ENCODE peak calls at places on chromosomes 5 and 9, in seven cellular contexts. I is breast epithelium, E is GM23248, O is neuronal stem cell, L is mesendoderm, C is ovary, Z is IMR-90. P is an unnamed sample. For H3K4me1, the result is how much of the 10 kb centered on the place peaks cover.

GRCh38 chr5:142364251-142365145 is 39.7 kb upstream of the SPRY4 start:
- DNase-seq in I (peak), E (no peak), O (no peak), L (peak), C (no peak), Z (no peak), P (no peak)

GRCh38 chr5:1510631-1511030 is 13.1 kb downstream of the LPCAT1 start:
- DNase-seq in I (no peak), E (no peak), O (no peak), L (no peak), C (peak), Z (no peak), P (peak)

GRCh38 chr5:109160468-109160867 is 249.3 kb downstream of the PJA2 start:
- DNase-seq in I (no peak), E (no peak), O (no peak), L (no peak), C (no peak), Z (no peak), P (no peak)

GRCh38 chr5:32275421-32275765 is 37.3 kb downstream of the MTMR12 start:
- DNase-seq in I (no peak), E (no peak), O (no peak), L (peak), C (no peak), Z (no peak), P (no peak)

GRCh38 chr5:106894964-106895363 is 775.8 kb downstream of the EFNA5 start:
- DNase-seq in I (no peak), E (no peak), O (no peak), L (peak), C (no peak), Z (peak), P (no peak)

GRCh38 chr9:72996106-72996505 is 43.3 kb upstream of the ALDH1A1 start:
- DNase-seq in I (no peak), E (peak), O (no peak), L (no peak), C (no peak), Z (no peak), P (no peak)

GRCh38 chr5:65986796-65987195 is 60.4 kb downstream of the ERBIN start:
- DNase-seq in I (no peak), E (no peak), O (no peak), L (no peak), C (no peak), Z (no peak), P (no peak)

GRCh38 chr5:109247943-109248342 is 161.8 kb downstream of the PJA2 start:
- DNase-seq in I (no peak), E (no peak), O (no peak), L (no peak), C (no peak), Z (no peak), P (no peak)

GRCh38 chr9:113604393-113604792 is 140.9 kb downstream of the RGS3 start:
- DNase-seq in I (no peak), E (no peak), O (no peak), L (no peak), C (no peak), Z (no peak), P (no peak)

GRCh38 chr5:179795863-179796833 is 2.4 kb downstream of the LTC4S start:
- DNase-seq in I (peak), E (peak), O (no peak), L (peak), C (peak), Z (peak), P (peak)

GRCh38 chr5:158640581-158640980 is 459.1 kb downstream of the EBF1 start:
- DNase-seq in I (no peak), E (peak), O (no peak), L (no peak), C (no peak), Z (peak), P (no peak)

GRCh38 chr5:138305797-138306196 is 25.8 kb downstream of the CDC25C start:
- DNase-seq in I (peak), E (no peak), O (no peak), L (no peak), C (no peak), Z (no peak), P (no peak)

GRCh38 chr9:120710110-120710981 is 3.9 kb downstream of the MEGF9 start:
- DNase-seq in I (no peak), E (peak), O (no peak), L (no peak), C (no peak), Z (peak), P (no peak)

GRCh38 chr5:16784843-16785791 is 151.0 kb downstream of the MYO10 start:
- DNase-seq in I (no peak), E (peak), O (no peak), L (no peak), C (no peak), Z (peak), P (no peak)

GRCh38 chr5:174533127-174533453 is 191.3 kb upstream of the MSX2 start:
- DNase-seq in I (no peak), E (no peak), O (no peak), L (no peak), C (no peak), Z (peak), P (no peak)

GRCh38 chr9:89153618-89154017 is 25.0 kb downstream of the SHC3 start:
- DNase-seq in I (no peak), E (peak), O (no peak), L (no peak), C (no peak), Z (peak), P (no peak)

GRCh38 chr9:131666029-131666428 is 73.8 kb downstream of the RAPGEF1 start:
- DNase-seq in I (no peak), E (peak), O (no peak), L (no peak), C (no peak), Z (peak), P (no peak)
- H3K4me1 ChIP-seq in I (under half), E (under half), O (under half), L (under half), C (under half), Z (under half), P (half or more)

DNA sequence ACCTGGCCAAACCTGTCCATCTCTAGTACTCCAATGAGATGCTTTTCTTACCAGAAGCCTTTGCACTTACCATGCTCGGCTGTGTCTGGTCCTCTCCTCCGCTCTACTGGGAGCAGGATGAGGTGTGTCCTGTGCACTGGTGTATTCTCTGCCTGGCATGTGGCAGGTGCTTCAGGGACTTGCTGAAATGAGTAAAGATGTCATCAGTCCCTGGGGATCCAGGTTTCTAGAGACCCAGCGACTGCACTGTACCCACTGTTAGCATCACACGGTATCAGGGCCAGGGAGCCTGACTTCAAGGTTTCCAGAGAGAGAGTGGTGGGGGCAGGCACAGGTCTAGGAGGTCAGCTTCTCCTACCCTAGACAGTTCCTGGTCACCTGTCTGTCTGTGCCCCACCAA is 10.5 kb downstream of the PTTG1 start:
- DNase-seq in I (no peak), E (no peak), O (no peak), L (no peak), C (no peak), Z (no peak), P (no peak)
- H3K27ac ChIP-seq in I (no peak), E (no peak), O (no peak), L (no peak), C (no peak), Z (no peak), P (no peak)

GRCh38 chr9:22036866-22037626 is 27.9 kb upstream of the CDKN2B start:
- DNase-seq in I (no peak), E (peak), O (no peak), L (no peak), C (no peak), Z (peak), P (no peak)
- H3K4me1 ChIP-seq in I (under half), E (under half), O (under half), L (under half), C (under half), Z (under half), P (under half)

GRCh38 chr5:134846641-134846960 is 833 bp downstream of the C5orf24 start:
- DNase-seq in I (no peak), E (peak), O (no peak), L (peak), C (no peak), Z (no peak), P (no peak)
- H3K27ac ChIP-seq in I (peak), E (peak), O (peak), L (peak), C (peak), Z (peak), P (peak)

DNA sequence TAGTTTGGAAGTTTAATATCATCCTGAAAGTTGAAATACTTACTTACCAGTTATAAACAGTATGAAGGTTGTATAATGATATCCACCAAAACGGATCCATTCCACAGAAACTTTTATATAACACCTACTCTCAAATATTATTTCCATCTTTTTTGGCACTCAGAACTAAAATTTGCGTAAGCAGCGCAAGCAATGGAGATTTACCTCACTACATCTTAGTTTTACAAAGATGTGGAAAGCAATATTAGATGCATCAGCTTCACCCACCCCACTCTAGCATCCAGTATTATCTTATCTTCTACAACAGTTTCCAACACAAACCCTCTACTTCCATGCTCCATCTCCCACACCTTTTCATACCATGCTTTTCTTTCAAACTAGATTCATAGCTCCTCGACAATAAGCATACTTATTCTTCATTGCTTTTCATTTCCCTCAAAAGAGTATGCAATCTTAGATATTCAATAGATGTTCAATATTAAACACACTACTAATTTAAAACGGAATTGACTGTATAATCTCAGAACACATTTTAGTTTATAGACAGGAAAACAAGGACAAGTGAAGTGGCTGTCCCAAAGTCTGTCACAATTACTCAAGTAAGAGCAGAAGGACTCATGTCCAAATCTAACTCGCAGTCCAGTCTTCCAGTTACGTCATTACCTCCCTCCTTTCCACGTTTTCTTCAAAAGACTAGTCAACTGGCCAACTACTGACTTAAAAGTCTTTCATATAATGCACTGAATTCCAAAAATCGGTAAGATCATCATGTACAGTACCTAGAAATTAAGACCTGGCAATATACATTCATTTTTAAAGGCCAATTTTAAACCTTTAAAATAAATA is 2.2 kb downstream of the PPP2CA start:
- DNase-seq in I (no peak), E (peak), O (no peak), L (no peak), C (no peak), Z (peak), P (no peak)
- H3K4me1 ChIP-seq in I (under half), E (under half), O (under half), L (under half), C (under half), Z (under half), P (half or more)

GRCh38 chr9:94901019-94901363 is 174.5 kb downstream of the AOPEP start:
- DNase-seq in I (no peak), E (no peak), O (no peak), L (no peak), C (no peak), Z (no peak), P (no peak)
- H3K27ac ChIP-seq in I (peak), E (peak), O (no peak), L (no peak), C (no peak), Z (no peak), P (no peak)

GRCh38 chr5:56853710-56854109 is 38.4 kb downstream of the MAP3K1 start:
- DNase-seq in I (no peak), E (no peak), O (no peak), L (no peak), C (no peak), Z (no peak), P (no peak)

GRCh38 chr5:56849671-56850070 is 34.3 kb downstream of the MAP3K1 start:
- DNase-seq in I (no peak), E (no peak), O (no peak), L (no peak), C (no peak), Z (no peak), P (no peak)

GRCh38 chr5:56850423-56850822 is 35.1 kb downstream of the MAP3K1 start:
- DNase-seq in I (no peak), E (no peak), O (no peak), L (no peak), C (no peak), Z (no peak), P (no peak)

GRCh38 chr5:56852228-56853000 is 37.1 kb downstream of the MAP3K1 start:
- DNase-seq in I (no peak), E (no peak), O (no peak), L (no peak), C (no peak), Z (peak), P (no peak)

DNA sequence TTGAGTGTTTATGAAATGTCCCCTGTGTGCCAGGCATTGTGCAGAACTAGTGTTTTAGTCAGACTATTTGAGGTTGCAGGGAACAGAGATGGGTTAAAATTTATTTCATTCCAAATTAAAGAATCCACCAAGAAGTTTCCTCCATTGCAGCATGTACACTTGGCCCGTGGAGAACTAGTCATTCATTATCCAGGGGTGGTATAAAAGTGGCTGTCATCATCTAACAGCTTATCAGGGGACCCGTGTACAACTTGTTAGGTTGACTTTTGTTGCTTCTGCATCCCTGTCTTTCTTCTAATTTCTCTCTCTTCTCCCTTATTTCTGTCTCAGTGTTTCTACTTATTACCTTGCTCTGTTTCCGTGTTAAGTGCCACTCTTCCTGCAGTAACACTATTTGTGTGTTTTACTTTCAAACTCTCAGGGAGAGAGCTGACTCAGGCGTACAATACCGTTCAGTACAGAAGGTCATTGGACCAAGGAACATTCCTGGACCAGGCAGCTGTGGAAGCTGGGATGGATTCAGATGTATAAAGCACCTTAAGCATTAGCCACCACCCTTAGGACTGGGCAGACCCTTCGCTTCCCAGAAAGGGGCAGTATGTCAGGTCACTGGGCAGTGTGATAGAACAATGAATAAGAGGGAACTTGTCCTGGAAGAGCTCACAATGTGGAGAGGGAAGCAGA is 36.1 kb downstream of the MAP3K1 start:
- DNase-seq in I (no peak), E (no peak), O (no peak), L (no peak), C (no peak), Z (peak), P (no peak)
- H3K4me1 ChIP-seq in I (under half), E (under half), O (under half), L (under half), C (under half), Z (under half), P (half or more)

DNA sequence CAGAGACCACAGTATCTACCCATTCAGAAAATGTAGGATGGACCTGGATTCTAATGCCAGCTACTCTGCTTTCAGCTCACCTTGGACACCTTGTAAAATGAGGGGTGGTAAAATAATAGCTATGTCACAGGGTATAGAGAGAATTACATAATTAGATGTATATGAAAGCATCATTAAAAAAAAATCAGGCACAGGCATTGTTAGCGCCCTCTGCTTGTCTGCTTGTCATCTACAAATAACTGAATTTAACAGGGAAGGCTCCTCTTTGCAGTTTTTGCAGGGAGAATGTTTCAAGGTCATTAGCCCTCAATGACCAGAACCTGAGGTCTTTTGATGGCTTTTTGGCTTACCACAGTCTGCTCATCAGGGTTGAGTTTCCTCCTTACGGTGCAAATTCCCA is 58.0 kb downstream of the GPR21 start:
- DNase-seq in I (no peak), E (no peak), O (no peak), L (no peak), C (no peak), Z (no peak), P (no peak)
- H3K27ac ChIP-seq in I (no peak), E (no peak), O (no peak), L (no peak), C (no peak), Z (no peak), P (no peak)

GRCh38 chr9:70533492-70533891 is 119.0 kb upstream of the KLF9 start:
- DNase-seq in I (no peak), E (no peak), O (no peak), L (no peak), C (no peak), Z (no peak), P (no peak)
- H3K4me1 ChIP-seq in I (under half), E (under half), O (under half), L (under half), C (under half), Z (under half), P (under half)

P was measured in CD8-positive, alpha-beta T cell.